ENCODE peak calls at places on chromosomes 2 and 18, in eight cellular contexts. One of them, this sample, is unnamed.

GRCh38 chr2:55156326-55156725 is 75.8 kb downstream of the CLHC1 start:
- DNase-seq in A673: no peak
- DNase-seq in breast epithelium: no peak
- DNase-seq in CD4-positive, alpha-beta T cell: no peak
- DNase-seq in RWPE1: no peak
- DNase-seq in type B pancreatic cell: no peak
- DNase-seq in GM13977: no peak
- DNase-seq in Calu3: no peak
- DNase-seq in this sample: no peak

GRCh38 chr2:232541195-232541960 is 1.9 kb downstream of the CHRNG start:
- DNase-seq in GM13977: no peak
- DNase-seq in A673: no peak
- DNase-seq in type B pancreatic cell: peak
- DNase-seq in breast epithelium: peak
- DNase-seq in Calu3: no peak
- DNase-seq in RWPE1: no peak
- DNase-seq in CD4-positive, alpha-beta T cell: no peak
- DNase-seq in this sample: no peak

GRCh38 chr2:158457826-158458616 is 1.3 kb downstream of the PKP4 start:
- DNase-seq in Calu3: peak
- DNase-seq in breast epithelium: peak
- DNase-seq in A673: peak
- DNase-seq in RWPE1: peak
- DNase-seq in GM13977: peak
- DNase-seq in type B pancreatic cell: peak
- DNase-seq in CD4-positive, alpha-beta T cell: peak
- DNase-seq in this sample: peak

GRCh38 chr2:66364495-66364992 is 70.4 kb upstream of the MEIS1 start:
- DNase-seq in GM13977: no peak
- DNase-seq in breast epithelium: no peak
- DNase-seq in Calu3: peak
- DNase-seq in type B pancreatic cell: no peak
- DNase-seq in CD4-positive, alpha-beta T cell: no peak
- DNase-seq in A673: no peak
- DNase-seq in RWPE1: peak
- DNase-seq in this sample: peak

GRCh38 chr2:152432206-152432653 is 97.3 kb downstream of the FMNL2 start:
- DNase-seq in Calu3: no peak
- DNase-seq in CD4-positive, alpha-beta T cell: no peak
- DNase-seq in breast epithelium: no peak
- DNase-seq in A673: peak
- DNase-seq in RWPE1: peak
- DNase-seq in GM13977: no peak
- DNase-seq in type B pancreatic cell: no peak
- DNase-seq in this sample: peak

GRCh38 chr18:36942264-36942663 is 113.3 kb downstream of the KIAA1328 start:
- DNase-seq in A673: peak
- DNase-seq in GM13977: peak
- DNase-seq in RWPE1: no peak
- DNase-seq in breast epithelium: no peak
- DNase-seq in CD4-positive, alpha-beta T cell: no peak
- DNase-seq in type B pancreatic cell: no peak
- DNase-seq in Calu3: peak
- DNase-seq in this sample: peak

GRCh38 chr2:72847916-72848315 is 22.1 kb upstream of the EXOC6B start:
- DNase-seq in CD4-positive, alpha-beta T cell: no peak
- DNase-seq in breast epithelium: no peak
- DNase-seq in RWPE1: no peak
- DNase-seq in A673: no peak
- DNase-seq in type B pancreatic cell: no peak
- DNase-seq in GM13977: no peak
- DNase-seq in Calu3: no peak
- DNase-seq in this sample: no peak

GRCh38 chr2:232325324-232326273 is 53.0 kb upstream of the ALPP start:
- DNase-seq in CD4-positive, alpha-beta T cell: peak
- DNase-seq in GM13977: peak
- DNase-seq in type B pancreatic cell: no peak
- DNase-seq in breast epithelium: no peak
- DNase-seq in RWPE1: no peak
- DNase-seq in Calu3: peak
- DNase-seq in A673: peak
- DNase-seq in this sample: peak

GRCh38 chr2:126788113-126788512 is 110.6 kb upstream of the TEX51 start:
- DNase-seq in type B pancreatic cell: no peak
- DNase-seq in RWPE1: no peak
- DNase-seq in breast epithelium: no peak
- DNase-seq in CD4-positive, alpha-beta T cell: no peak
- DNase-seq in GM13977: no peak
- DNase-seq in Calu3: no peak
- DNase-seq in A673: no peak
- DNase-seq in this sample: no peak

GRCh38 chr2:36540986-36541750 is 56.8 kb downstream of the FEZ2 start:
- DNase-seq in breast epithelium: no peak
- DNase-seq in Calu3: no peak
- DNase-seq in type B pancreatic cell: no peak
- DNase-seq in CD4-positive, alpha-beta T cell: no peak
- DNase-seq in GM13977: no peak
- DNase-seq in A673: no peak
- DNase-seq in RWPE1: no peak
- DNase-seq in this sample: no peak

GRCh38 chr2:1556776-1557466 is 143.7 kb downstream of the TPO start:
- DNase-seq in Calu3: peak
- DNase-seq in CD4-positive, alpha-beta T cell: no peak
- DNase-seq in type B pancreatic cell: peak
- DNase-seq in RWPE1: peak
- DNase-seq in breast epithelium: no peak
- DNase-seq in A673: no peak
- DNase-seq in GM13977: no peak
- DNase-seq in this sample: peak

GRCh38 chr2:241546771-241547498 is 11.6 kb upstream of the BOK start:
- DNase-seq in breast epithelium: no peak
- DNase-seq in RWPE1: peak
- DNase-seq in CD4-positive, alpha-beta T cell: no peak
- DNase-seq in Calu3: no peak
- DNase-seq in type B pancreatic cell: no peak
- DNase-seq in A673: peak
- DNase-seq in GM13977: no peak
- DNase-seq in this sample: no peak

GRCh38 chr2:16881122-16881521 is 215.5 kb upstream of the CYRIA start:
- DNase-seq in CD4-positive, alpha-beta T cell: no peak
- DNase-seq in A673: no peak
- DNase-seq in breast epithelium: no peak
- DNase-seq in RWPE1: no peak
- DNase-seq in Calu3: no peak
- DNase-seq in type B pancreatic cell: no peak
- DNase-seq in GM13977: no peak
- DNase-seq in this sample: no peak

GRCh38 chr18:77166523-77166922 is 33.9 kb upstream of the MBP start:
- DNase-seq in Calu3: no peak
- DNase-seq in A673: no peak
- DNase-seq in CD4-positive, alpha-beta T cell: no peak
- DNase-seq in type B pancreatic cell: no peak
- DNase-seq in breast epithelium: no peak
- DNase-seq in GM13977: no peak
- DNase-seq in RWPE1: no peak
- DNase-seq in this sample: no peak

GRCh38 chr2:184554736-184555135 is 43.6 kb upstream of the ZNF804A start:
- DNase-seq in RWPE1: peak
- DNase-seq in breast epithelium: no peak
- DNase-seq in type B pancreatic cell: no peak
- DNase-seq in GM13977: no peak
- DNase-seq in A673: no peak
- DNase-seq in CD4-positive, alpha-beta T cell: no peak
- DNase-seq in Calu3: no peak
- DNase-seq in this sample: peak

GRCh38 chr2:149456285-149456684 is 125.9 kb downstream of the LYPD6 start:
- DNase-seq in GM13977: no peak
- DNase-seq in RWPE1: no peak
- DNase-seq in CD4-positive, alpha-beta T cell: no peak
- DNase-seq in breast epithelium: no peak
- DNase-seq in A673: no peak
- DNase-seq in Calu3: no peak
- DNase-seq in type B pancreatic cell: no peak
- DNase-seq in this sample: peak

GRCh38 chr2:274503-274902 is 9.8 kb downstream of the ACP1 start:
- DNase-seq in CD4-positive, alpha-beta T cell: no peak
- DNase-seq in RWPE1: no peak
- DNase-seq in type B pancreatic cell: no peak
- DNase-seq in Calu3: peak
- DNase-seq in breast epithelium: no peak
- DNase-seq in A673: no peak
- DNase-seq in GM13977: no peak
- DNase-seq in this sample: no peak
- TF ChIP-seq CTCF in CD4-positive, alpha-beta T cell: no peak
- TF ChIP-seq CTCF in RWPE1: no peak
- TF ChIP-seq CTCF in type B pancreatic cell: peak
- TF ChIP-seq CTCF in Calu3: no peak
- TF ChIP-seq CTCF in breast epithelium: no peak
- TF ChIP-seq CTCF in A673: peak
- TF ChIP-seq CTCF in GM13977: peak
- TF ChIP-seq CTCF in this sample: no peak

DNA sequence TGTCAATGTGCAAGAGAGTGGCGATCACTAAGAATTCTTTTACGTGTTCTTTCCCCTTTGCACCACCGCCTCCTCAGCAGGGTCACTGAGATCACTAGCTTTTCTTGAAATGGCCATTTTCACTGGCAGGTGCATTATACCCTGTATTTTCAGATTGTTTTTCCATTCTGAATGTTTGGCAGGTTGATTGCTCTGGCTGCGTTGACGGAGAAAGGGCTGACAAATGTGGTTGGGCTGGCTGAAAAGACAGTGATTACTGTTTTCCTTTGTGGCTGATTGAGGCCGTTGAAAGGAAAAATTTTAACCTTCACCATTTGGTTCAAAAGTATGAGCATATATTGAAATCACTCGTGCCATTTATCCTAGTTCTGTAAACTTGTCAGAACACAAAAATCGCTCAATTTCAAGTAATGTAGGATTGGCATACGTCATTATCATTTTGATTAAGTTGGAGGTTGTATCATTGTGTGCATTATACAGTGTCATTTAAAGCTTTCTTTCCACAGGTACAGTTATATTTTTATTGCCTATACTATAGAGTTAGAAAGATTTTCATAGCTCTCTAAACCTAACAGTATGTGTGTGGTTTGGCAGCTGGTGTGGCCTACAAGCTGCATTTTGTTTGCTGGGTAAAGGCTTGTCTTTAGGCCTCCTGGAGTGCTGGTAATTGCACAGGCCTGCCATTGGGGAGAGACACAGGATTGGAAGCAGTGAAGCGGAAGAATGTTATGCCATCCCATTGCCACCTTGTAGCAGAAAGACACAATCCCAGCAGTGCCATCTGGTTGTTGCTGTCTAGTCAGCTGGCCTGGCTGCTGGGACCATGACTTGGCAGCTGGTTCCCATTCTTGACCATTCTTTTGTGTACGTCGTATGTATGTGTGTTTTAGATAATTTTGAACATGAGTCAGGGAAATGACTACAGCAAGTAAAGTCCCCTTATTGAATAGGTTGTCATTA is 36.7 kb downstream of the DYNC1I2 start:
- DNase-seq in GM13977: no peak
- DNase-seq in A673: peak
- DNase-seq in breast epithelium: no peak
- DNase-seq in CD4-positive, alpha-beta T cell: no peak
- DNase-seq in type B pancreatic cell: no peak
- DNase-seq in RWPE1: no peak
- DNase-seq in Calu3: no peak
- DNase-seq in this sample: no peak
- TF ChIP-seq CTCF in GM13977: no peak
- TF ChIP-seq CTCF in A673: peak
- TF ChIP-seq CTCF in breast epithelium: no peak
- TF ChIP-seq CTCF in CD4-positive, alpha-beta T cell: no peak
- TF ChIP-seq CTCF in type B pancreatic cell: no peak
- TF ChIP-seq CTCF in RWPE1: no peak
- TF ChIP-seq CTCF in Calu3: no peak
- TF ChIP-seq CTCF in this sample: no peak

GRCh38 chr2:80292474-80292873 is 12.1 kb downstream of the LRRTM1 start:
- DNase-seq in CD4-positive, alpha-beta T cell: no peak
- DNase-seq in RWPE1: no peak
- DNase-seq in GM13977: no peak
- DNase-seq in type B pancreatic cell: no peak
- DNase-seq in A673: no peak
- DNase-seq in breast epithelium: no peak
- DNase-seq in Calu3: no peak
- DNase-seq in this sample: no peak

GRCh38 chr2:80293026-80293425 is 11.5 kb downstream of the LRRTM1 start:
- DNase-seq in type B pancreatic cell: no peak
- DNase-seq in RWPE1: no peak
- DNase-seq in GM13977: no peak
- DNase-seq in A673: no peak
- DNase-seq in CD4-positive, alpha-beta T cell: no peak
- DNase-seq in Calu3: no peak
- DNase-seq in breast epithelium: no peak
- DNase-seq in this sample: no peak

DNA sequence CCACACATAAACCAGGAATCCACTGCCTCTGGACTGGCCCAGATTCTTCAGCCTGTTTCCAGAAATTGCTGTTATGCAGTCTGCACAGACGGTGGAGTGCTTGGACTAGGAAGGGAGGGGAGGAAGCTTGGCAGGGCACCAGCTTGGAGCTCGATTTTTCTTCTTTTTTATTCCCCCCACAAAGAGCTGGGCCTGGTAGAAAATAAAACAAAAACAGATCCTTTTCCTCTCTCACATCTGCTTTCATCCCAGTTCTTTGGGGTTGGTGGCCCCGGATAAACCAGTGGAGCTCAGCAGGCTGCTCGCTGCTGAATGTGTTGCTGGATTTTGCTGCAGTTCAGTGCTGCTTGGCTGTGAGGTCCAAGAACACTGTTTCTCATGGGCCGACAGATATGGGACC is 16.0 kb downstream of the LRRTM1 start:
- DNase-seq in GM13977: no peak
- DNase-seq in breast epithelium: no peak
- DNase-seq in A673: no peak
- DNase-seq in type B pancreatic cell: no peak
- DNase-seq in CD4-positive, alpha-beta T cell: no peak
- DNase-seq in RWPE1: no peak
- DNase-seq in Calu3: no peak
- DNase-seq in this sample: peak
- TF ChIP-seq CTCF in GM13977: peak
- TF ChIP-seq CTCF in breast epithelium: no peak
- TF ChIP-seq CTCF in A673: no peak
- TF ChIP-seq CTCF in type B pancreatic cell: no peak
- TF ChIP-seq CTCF in CD4-positive, alpha-beta T cell: no peak
- TF ChIP-seq CTCF in RWPE1: no peak
- TF ChIP-seq CTCF in Calu3: no peak
- TF ChIP-seq CTCF in this sample: no peak

DNA sequence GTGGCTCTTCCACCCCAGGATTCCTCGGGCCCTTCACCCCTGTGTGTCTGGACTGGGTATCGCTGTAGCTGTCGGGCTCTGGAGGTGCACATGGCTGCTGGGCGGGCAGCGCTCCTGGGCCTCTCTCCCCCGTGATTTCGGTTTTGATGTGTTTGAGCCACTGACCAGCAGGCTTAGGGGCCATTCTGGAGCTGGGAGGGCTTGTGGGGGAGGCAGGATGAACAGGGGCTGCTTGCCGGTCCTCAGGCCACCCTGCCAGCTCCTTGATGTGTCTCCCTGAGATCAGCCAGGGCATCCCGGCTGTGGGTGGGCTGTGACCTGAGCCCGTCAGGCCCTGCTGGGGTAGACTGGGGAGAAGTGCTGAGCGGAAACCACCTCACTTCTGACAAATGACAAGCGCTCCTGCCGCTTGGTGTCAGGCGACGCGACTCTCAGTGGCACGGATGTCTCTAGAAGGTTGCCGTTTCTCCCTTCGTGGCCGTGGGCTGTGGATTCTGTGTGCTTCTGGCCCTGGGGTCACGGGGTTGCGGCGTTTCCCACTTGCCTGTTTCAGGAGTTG is 45.6 kb downstream of the NFATC1 start:
- DNase-seq in CD4-positive, alpha-beta T cell: no peak
- DNase-seq in breast epithelium: no peak
- DNase-seq in A673: no peak
- DNase-seq in GM13977: no peak
- DNase-seq in RWPE1: no peak
- DNase-seq in Calu3: no peak
- DNase-seq in type B pancreatic cell: no peak
- DNase-seq in this sample: no peak
- TF ChIP-seq CTCF in CD4-positive, alpha-beta T cell: no peak
- TF ChIP-seq CTCF in breast epithelium: no peak
- TF ChIP-seq CTCF in A673: no peak
- TF ChIP-seq CTCF in GM13977: no peak
- TF ChIP-seq CTCF in RWPE1: no peak
- TF ChIP-seq CTCF in Calu3: no peak
- TF ChIP-seq CTCF in type B pancreatic cell: no peak
- TF ChIP-seq CTCF in this sample: no peak

This sample was measured in MCF 10A.